ENCODE peak calls at places on chromosomes 12 and 14, in five cellular contexts. One of them, this sample, is unnamed.
A peak's percentile ranks its signal among the peaks of the same experiment; 100 is the strongest.

GRCh38 chr12:14802961-14803829 is at the start of the genes C12orf60 and WBP11:
- DNase-seq in HCT116: peak; percentile 98
- DNase-seq in Panc1: peak; percentile 94
- DNase-seq in GM23338: peak; percentile 99
- DNase-seq in HepG2: peak; percentile 99
- DNase-seq in this sample: peak; percentile 98

GRCh38 chr12:6280053-6280469 is 30.4 kb upstream of the PLEKHG6 start:
- DNase-seq in HepG2: peak; percentile 93
- DNase-seq in Panc1: peak; percentile 78
- DNase-seq in HCT116: peak; percentile 85
- DNase-seq in GM23338: no peak
- DNase-seq in this sample: no peak

GRCh38 chr12:56521590-56522371 is at the start of gene RBMS2:
- DNase-seq in GM23338: peak; percentile 97
- DNase-seq in Panc1: no peak
- DNase-seq in HepG2: peak; percentile 59
- DNase-seq in HCT116: peak; percentile 89
- DNase-seq in this sample: peak; percentile 20

GRCh38 chr14:39266589-39266870 is 32.8 kb downstream of the MIA2 start:
- DNase-seq in Panc1: no peak
- DNase-seq in HepG2: peak; percentile 96
- DNase-seq in GM23338: no peak
- DNase-seq in HCT116: no peak
- DNase-seq in this sample: no peak

GRCh38 chr12:85182699-85183098 is 97.3 kb upstream of the ALX1 start:
- DNase-seq in HepG2: no peak
- DNase-seq in HCT116: no peak
- DNase-seq in Panc1: no peak
- DNase-seq in GM23338: peak; percentile 19
- DNase-seq in this sample: no peak

GRCh38 chr12:121776190-121777098 is 17.0 kb downstream of the RHOF start:
- DNase-seq in Panc1: no peak
- DNase-seq in GM23338: peak; percentile 92
- DNase-seq in HCT116: no peak
- DNase-seq in HepG2: no peak
- DNase-seq in this sample: peak; percentile 81

GRCh38 chr12:92457458-92458195 is 245.2 kb upstream of the PLEKHG7 start:
- DNase-seq in HCT116: no peak
- DNase-seq in GM23338: no peak
- DNase-seq in HepG2: no peak
- DNase-seq in Panc1: no peak
- DNase-seq in this sample: no peak

GRCh38 chr12:101051901-101052550 is 158.0 kb downstream of the SLC5A8 start:
- DNase-seq in HepG2: peak; percentile 88
- DNase-seq in HCT116: peak; percentile 88
- DNase-seq in GM23338: no peak
- DNase-seq in Panc1: no peak
- DNase-seq in this sample: no peak

DNA sequence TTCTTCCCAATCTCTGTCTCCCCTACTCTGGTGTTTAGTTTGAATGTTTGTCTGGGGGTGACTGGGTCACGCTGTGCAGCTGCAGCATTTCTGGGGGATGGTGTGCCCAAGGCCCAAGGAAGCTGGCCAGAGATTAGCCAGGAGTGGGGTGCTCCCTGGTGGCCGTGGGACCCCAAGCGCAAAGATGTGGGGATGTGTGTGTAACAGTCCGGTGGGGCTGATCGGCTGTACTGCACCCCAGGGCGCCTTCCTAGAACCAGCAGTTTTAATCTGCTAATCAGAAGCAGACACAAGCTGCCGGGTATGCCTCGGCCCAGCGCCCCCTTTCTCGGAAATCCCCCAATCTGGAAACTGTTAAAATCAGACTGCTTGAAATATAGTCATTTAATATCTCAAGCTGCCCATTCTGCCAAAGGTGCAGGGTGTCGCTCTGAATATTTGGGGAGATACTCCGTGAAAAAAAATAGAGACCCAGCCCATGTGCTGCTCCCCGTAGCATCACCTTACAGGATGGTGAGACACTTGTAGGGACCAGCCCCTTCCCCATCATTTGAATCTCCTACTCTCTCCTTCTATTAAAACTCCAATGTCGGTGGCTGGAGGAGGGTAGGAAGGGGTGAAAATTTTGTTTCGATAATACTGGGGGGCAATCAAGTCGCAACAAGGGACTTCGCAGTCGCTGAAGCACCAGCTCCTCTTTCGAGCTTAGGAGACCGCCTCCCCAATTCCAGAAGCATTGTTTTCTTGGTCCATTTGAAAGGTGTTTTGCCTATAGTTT is 4.3 kb downstream of the HOXC9 start:
- DNase-seq in HCT116: no peak
- DNase-seq in GM23338: no peak
- DNase-seq in Panc1: no peak
- DNase-seq in HepG2: no peak
- DNase-seq in this sample: no peak
- TF ChIP-seq CTCF in HCT116: peak; percentile 20
- TF ChIP-seq CTCF in GM23338: no peak
- TF ChIP-seq CTCF in Panc1: peak; percentile 23
- TF ChIP-seq CTCF in HepG2: peak; percentile 45
- TF ChIP-seq CTCF in this sample: no peak

GRCh38 chr12:131378861-131379665 is 331.8 kb upstream of the SFSWAP start:
- DNase-seq in HepG2: no peak
- DNase-seq in Panc1: no peak
- DNase-seq in HCT116: no peak
- DNase-seq in GM23338: no peak
- DNase-seq in this sample: no peak
- TF ChIP-seq REST in HepG2: no peak
- TF ChIP-seq REST in Panc1: no peak
- TF ChIP-seq REST in HCT116: no peak
- TF ChIP-seq REST in GM23338: no peak
- TF ChIP-seq REST in this sample: no peak

GRCh38 chr12:54204316-54204715 is 15.5 kb upstream of the SMUG1 start:
- DNase-seq in Panc1: no peak
- DNase-seq in HepG2: no peak
- DNase-seq in HCT116: no peak
- DNase-seq in GM23338: no peak
- DNase-seq in this sample: no peak
- H3K27me3 ChIP-seq in Panc1: no peaks in the 10 kb centered on the region
- H3K27me3 ChIP-seq in HepG2: peaks cover 45% of the 10 kb centered on the region
- H3K27me3 ChIP-seq in HCT116: no peaks in the 10 kb centered on the region
- H3K27me3 ChIP-seq in GM23338: peaks cover 95% of the 10 kb centered on the region
- H3K27me3 ChIP-seq in this sample: peaks cover 26% of the 10 kb centered on the region

GRCh38 chr12:123516221-123516780 is 17.2 kb downstream of the RILPL1 start:
- DNase-seq in HCT116: no peak
- DNase-seq in Panc1: no peak
- DNase-seq in HepG2: no peak
- DNase-seq in GM23338: no peak
- DNase-seq in this sample: no peak
- TF ChIP-seq CTCF in HCT116: no peak
- TF ChIP-seq CTCF in Panc1: no peak
- TF ChIP-seq CTCF in HepG2: no peak
- TF ChIP-seq CTCF in GM23338: no peak
- TF ChIP-seq CTCF in this sample: no peak

GRCh38 chr14:101687756-101688546 is 73.6 kb upstream of the PPP2R5C start:
- DNase-seq in HCT116: no peak
- DNase-seq in GM23338: no peak
- DNase-seq in HepG2: no peak
- DNase-seq in Panc1: no peak
- DNase-seq in this sample: peak; percentile 33
- TF ChIP-seq REST in HCT116: no peak
- TF ChIP-seq REST in GM23338: no peak
- TF ChIP-seq REST in HepG2: no peak
- TF ChIP-seq REST in Panc1: no peak
- TF ChIP-seq REST in this sample: no peak

GRCh38 chr12:10554228-10554970 is 48.7 kb downstream of the EIF2S3B start:
- DNase-seq in HCT116: no peak
- DNase-seq in Panc1: no peak
- DNase-seq in HepG2: no peak
- DNase-seq in GM23338: no peak
- DNase-seq in this sample: no peak
- H3K27me3 ChIP-seq in HCT116: no peaks in the 10 kb centered on the region
- H3K27me3 ChIP-seq in Panc1: no peaks in the 10 kb centered on the region
- H3K27me3 ChIP-seq in HepG2: peaks cover 3% of the 10 kb centered on the region
- H3K27me3 ChIP-seq in GM23338: no peaks in the 10 kb centered on the region
- H3K27me3 ChIP-seq in this sample: no peaks in the 10 kb centered on the region

DNA sequence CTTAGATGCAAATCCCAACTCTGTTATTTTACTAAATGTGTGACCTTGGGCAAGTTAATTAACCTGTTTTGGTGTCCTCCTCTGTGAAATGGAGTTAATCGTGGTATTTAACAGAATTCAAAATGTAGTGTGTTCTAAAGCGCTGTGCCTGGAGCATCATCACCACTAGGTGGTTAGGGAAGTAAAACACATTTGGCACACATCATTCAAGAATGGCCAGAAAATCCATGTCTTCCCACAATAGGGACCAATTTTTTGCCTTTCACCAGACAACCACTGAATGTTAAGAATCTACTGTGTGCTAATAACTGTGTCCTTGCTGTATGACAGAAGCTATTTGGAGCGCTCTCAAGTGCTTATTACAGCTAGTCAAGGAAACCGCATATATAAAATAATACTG is 133.4 kb downstream of the MON2 start:
- DNase-seq in HCT116: no peak
- DNase-seq in HepG2: no peak
- DNase-seq in Panc1: no peak
- DNase-seq in GM23338: peak; percentile 46
- DNase-seq in this sample: no peak
- TF ChIP-seq CTCF in HCT116: peak; percentile 56
- TF ChIP-seq CTCF in HepG2: no peak
- TF ChIP-seq CTCF in Panc1: peak; percentile 44
- TF ChIP-seq CTCF in GM23338: peak; percentile 52
- TF ChIP-seq CTCF in this sample: no peak

GRCh38 chr14:67620217-67620789 is 583 bp downstream of the ARG2 start:
- DNase-seq in GM23338: peak; percentile 77
- DNase-seq in HCT116: no peak
- DNase-seq in Panc1: no peak
- DNase-seq in HepG2: no peak
- DNase-seq in this sample: no peak
- TF ChIP-seq REST in GM23338: no peak
- TF ChIP-seq REST in HCT116: no peak
- TF ChIP-seq REST in Panc1: no peak
- TF ChIP-seq REST in HepG2: no peak
- TF ChIP-seq REST in this sample: no peak

GRCh38 chr14:95703805-95704204 is 10.1 kb downstream of the TCL1A start:
- DNase-seq in HCT116: no peak
- DNase-seq in Panc1: no peak
- DNase-seq in GM23338: no peak
- DNase-seq in HepG2: no peak
- DNase-seq in this sample: no peak
- H3K27me3 ChIP-seq in HCT116: peaks cover 59% of the 10 kb centered on the region
- H3K27me3 ChIP-seq in Panc1: no peaks in the 10 kb centered on the region
- H3K27me3 ChIP-seq in GM23338: peaks cover 87% of the 10 kb centered on the region
- H3K27me3 ChIP-seq in HepG2: peaks cover 6% of the 10 kb centered on the region
- H3K27me3 ChIP-seq in this sample: no peaks in the 10 kb centered on the region

GRCh38 chr14:82886670-82887069 is 1353.0 kb upstream of the SEL1L start:
- DNase-seq in GM23338: no peak
- DNase-seq in Panc1: no peak
- DNase-seq in HepG2: no peak
- DNase-seq in HCT116: no peak
- DNase-seq in this sample: no peak

DNA sequence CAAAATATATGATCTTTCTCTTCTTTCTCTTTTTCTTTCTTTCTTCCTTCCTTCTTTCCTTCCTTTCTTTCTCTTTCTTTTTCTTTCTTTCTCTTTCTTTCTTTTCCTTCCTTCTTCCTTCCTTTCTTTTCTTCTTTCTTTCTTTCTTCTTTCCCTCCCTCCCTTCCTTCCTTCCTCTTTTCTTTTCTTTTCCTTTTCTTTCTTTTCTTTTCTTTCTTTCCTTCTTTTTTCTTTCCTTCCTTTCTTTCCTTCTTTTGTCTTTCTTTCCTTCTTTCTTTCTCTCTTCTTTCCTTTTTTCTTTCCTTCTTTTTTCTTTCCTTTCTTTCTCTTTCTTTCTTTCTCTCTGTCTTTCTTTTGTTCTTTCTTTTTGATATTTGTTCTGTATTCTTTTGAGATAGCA is 1356.0 kb upstream of the SEL1L start:
- DNase-seq in HepG2: no peak
- DNase-seq in GM23338: no peak
- DNase-seq in Panc1: no peak
- DNase-seq in HCT116: no peak
- DNase-seq in this sample: no peak
- TF ChIP-seq CTCF in HepG2: no peak
- TF ChIP-seq CTCF in GM23338: no peak
- TF ChIP-seq CTCF in Panc1: no peak
- TF ChIP-seq CTCF in HCT116: no peak
- TF ChIP-seq CTCF in this sample: no peak

This sample was measured in HL-60.